ENCODE peak calls at places on chromosome 3, in eight cellular contexts. One of them, this sample, is unnamed.

GRCh38 chr3:54515439-54516213 is 393.3 kb downstream of the CACNA2D3 start:
- DNase-seq in A172: no peak
- DNase-seq in GM04504: no peak
- DNase-seq in activated CD4-positive, alpha-beta memory T cell treated with anti-CD3 and anti-CD28 coated beads for 36 hours: no peak
- DNase-seq in COR-L47: no peak
- DNase-seq in AG09319: no peak
- DNase-seq in neural progenitor cell: no peak
- DNase-seq in chondrocyte: no peak
- DNase-seq in this sample: no peak

GRCh38 chr3:52891615-52892081 is 5.7 kb downstream of the STIMATE start:
- DNase-seq in A172: no peak
- DNase-seq in GM04504: peak
- DNase-seq in activated CD4-positive, alpha-beta memory T cell treated with anti-CD3 and anti-CD28 coated beads for 36 hours: no peak
- DNase-seq in COR-L47: no peak
- DNase-seq in AG09319: peak
- DNase-seq in neural progenitor cell: no peak
- DNase-seq in chondrocyte: no peak
- DNase-seq in this sample: no peak

GRCh38 chr3:111924283-111924682 is 54.5 kb upstream of the ABHD10 start:
- DNase-seq in A172: peak
- DNase-seq in GM04504: no peak
- DNase-seq in activated CD4-positive, alpha-beta memory T cell treated with anti-CD3 and anti-CD28 coated beads for 36 hours: no peak
- DNase-seq in COR-L47: peak
- DNase-seq in AG09319: no peak
- DNase-seq in neural progenitor cell: no peak
- DNase-seq in chondrocyte: no peak
- DNase-seq in this sample: peak

GRCh38 chr3:28286595-28286994 is 45.2 kb downstream of the CMC1 start:
- DNase-seq in A172: peak
- DNase-seq in GM04504: peak
- DNase-seq in activated CD4-positive, alpha-beta memory T cell treated with anti-CD3 and anti-CD28 coated beads for 36 hours: no peak
- DNase-seq in COR-L47: peak
- DNase-seq in AG09319: peak
- DNase-seq in neural progenitor cell: peak
- DNase-seq in chondrocyte: no peak
- DNase-seq in this sample: no peak

GRCh38 chr3:177336841-177337430 is 139.7 kb upstream of the TBL1XR1 start:
- DNase-seq in A172: no peak
- DNase-seq in GM04504: no peak
- DNase-seq in activated CD4-positive, alpha-beta memory T cell treated with anti-CD3 and anti-CD28 coated beads for 36 hours: no peak
- DNase-seq in COR-L47: no peak
- DNase-seq in AG09319: no peak
- DNase-seq in neural progenitor cell: no peak
- DNase-seq in chondrocyte: no peak
- DNase-seq in this sample: no peak

GRCh38 chr3:168426196-168426595 is 330.5 kb upstream of the GOLIM4 start:
- DNase-seq in A172: peak
- DNase-seq in GM04504: no peak
- DNase-seq in activated CD4-positive, alpha-beta memory T cell treated with anti-CD3 and anti-CD28 coated beads for 36 hours: no peak
- DNase-seq in COR-L47: no peak
- DNase-seq in AG09319: no peak
- DNase-seq in neural progenitor cell: no peak
- DNase-seq in chondrocyte: no peak
- DNase-seq in this sample: no peak

GRCh38 chr3:128353991-128354687 is 112.6 kb downstream of the DNAJB8 start:
- DNase-seq in A172: no peak
- DNase-seq in GM04504: no peak
- DNase-seq in activated CD4-positive, alpha-beta memory T cell treated with anti-CD3 and anti-CD28 coated beads for 36 hours: no peak
- DNase-seq in COR-L47: no peak
- DNase-seq in AG09319: no peak
- DNase-seq in neural progenitor cell: no peak
- DNase-seq in chondrocyte: peak
- DNase-seq in this sample: no peak

GRCh38 chr3:44439499-44440295 is 37.8 kb downstream of the ZNF445 start:
- DNase-seq in A172: peak
- DNase-seq in GM04504: no peak
- DNase-seq in activated CD4-positive, alpha-beta memory T cell treated with anti-CD3 and anti-CD28 coated beads for 36 hours: peak
- DNase-seq in COR-L47: no peak
- DNase-seq in AG09319: no peak
- DNase-seq in neural progenitor cell: no peak
- DNase-seq in chondrocyte: no peak
- DNase-seq in this sample: peak

GRCh38 chr3:195103623-195104022 is 167.3 kb downstream of the XXYLT1 start:
- DNase-seq in A172: no peak
- DNase-seq in GM04504: no peak
- DNase-seq in activated CD4-positive, alpha-beta memory T cell treated with anti-CD3 and anti-CD28 coated beads for 36 hours: no peak
- DNase-seq in COR-L47: no peak
- DNase-seq in AG09319: no peak
- DNase-seq in neural progenitor cell: no peak
- DNase-seq in chondrocyte: no peak
- DNase-seq in this sample: no peak

GRCh38 chr3:37709946-37710345 is 151.7 kb upstream of the CTDSPL start:
- DNase-seq in A172: no peak
- DNase-seq in GM04504: no peak
- DNase-seq in activated CD4-positive, alpha-beta memory T cell treated with anti-CD3 and anti-CD28 coated beads for 36 hours: no peak
- DNase-seq in COR-L47: no peak
- DNase-seq in AG09319: no peak
- DNase-seq in neural progenitor cell: no peak
- DNase-seq in chondrocyte: no peak
- DNase-seq in this sample: no peak

GRCh38 chr3:77256584-77257488 is 216.9 kb downstream of the ROBO2 start:
- DNase-seq in A172: no peak
- DNase-seq in GM04504: no peak
- DNase-seq in activated CD4-positive, alpha-beta memory T cell treated with anti-CD3 and anti-CD28 coated beads for 36 hours: no peak
- DNase-seq in COR-L47: peak
- DNase-seq in AG09319: no peak
- DNase-seq in neural progenitor cell: no peak
- DNase-seq in chondrocyte: no peak
- DNase-seq in this sample: no peak

This sample was measured in adrenal gland.